ENCODE peak calls at places on chromosomes 3 and 15, in ten cellular contexts. O is AG04450; U is RPMI7951; X is memory B cell; B is mesendoderm; W is AG08395; K is BE2C; F is left ventricle myocardium inferior; C is chondrocyte; T is effector memory CD8-positive, alpha-beta T cell. A is an unnamed sample.
A peak's percentile ranks its signal among the peaks of the same experiment; 100 is the strongest.

GRCh38 chr3:41164776-41165175 is 34.5 kb upstream of the CTNNB1 start:
- DNase-seq in C (no peak), X (no peak), K (no peak), U (no peak), T (no peak), W (no peak), F (no peak), B (no peak), O (no peak), A (no peak)

GRCh38 chr15:30885814-30886213 is 17.9 kb upstream of the FAN1 start:
- DNase-seq in F (no peak), W (peak; percentile 40), C (no peak), T (no peak), B (peak; percentile 69), X (no peak), O (no peak), U (peak; percentile 25), K (no peak), A (no peak)

GRCh38 chr3:114480442-114480841 is 186.6 kb downstream of the TIGIT start:
- DNase-seq in B (no peak), O (peak; percentile 29), W (no peak), X (no peak), T (no peak), K (no peak), U (no peak), F (no peak), C (no peak), A (no peak)

GRCh38 chr15:25687689-25688088 is 175.4 kb downstream of the ATP10A start:
- DNase-seq in T (no peak), W (no peak), F (no peak), U (no peak), K (no peak), X (no peak), C (peak; percentile 38), B (no peak), O (no peak), A (no peak)

GRCh38 chr3:167843886-167844285 is 108.4 kb downstream of the SERPINI1 start:
- DNase-seq in W (no peak), X (no peak), U (no peak), K (no peak), T (no peak), C (no peak), F (no peak), O (no peak), B (no peak), A (no peak)

GRCh38 chr3:77967621-77968020 is 927.7 kb downstream of the ROBO2 start:
- DNase-seq in T (no peak), F (no peak), K (no peak), W (no peak), B (no peak), X (no peak), U (no peak), C (no peak), O (no peak), A (no peak)

GRCh38 chr15:63156708-63157065 is 590 bp downstream of the RPS27L start:
- DNase-seq in F (peak; percentile 28), C (no peak), U (peak; percentile 44), W (peak; percentile 34), X (no peak), O (no peak), B (peak; percentile 30), K (no peak), T (no peak), A (no peak)

GRCh38 chr15:99010743-99011142 is 3.2 kb upstream of the PGPEP1L start:
- DNase-seq in T (no peak), F (no peak), C (no peak), X (no peak), W (no peak), K (no peak), O (no peak), B (no peak), U (no peak), A (no peak)

GRCh38 chr15:31164573-31164912 is 63.0 kb upstream of the TRPM1 start:
- DNase-seq in C (no peak), X (no peak), O (no peak), T (no peak), U (no peak), F (no peak), K (no peak), W (no peak), B (no peak), A (no peak)

GRCh38 chr15:63600001-63600645 is 2.9 kb downstream of the FBXL22 start:
- DNase-seq in B (peak; percentile 59), O (no peak), X (no peak), T (no peak), W (no peak), F (no peak), C (no peak), K (no peak), U (peak; percentile 39), A (no peak)

GRCh38 chr3:13420817-13421755 is 964 bp upstream of the NUP210 start:
- DNase-seq in C (no peak), U (no peak), F (no peak), X (peak; percentile 63), B (no peak), T (peak; percentile 78), W (no peak), K (no peak), O (no peak), A (no peak)

GRCh38 chr3:135229018-135229495 is 434.0 kb downstream of the EPHB1 start:
- DNase-seq in B (no peak), C (no peak), F (no peak), W (no peak), K (peak; percentile 40), X (no peak), O (no peak), U (no peak), T (no peak), A (peak; percentile 94)